ENCODE peak calls at places on chromosomes 7 and 10, in four cellular contexts. G, P, U and E are unnamed samples.

GRCh38 chr7:25656581-25657026 is 428.3 kb upstream of the NPVF start:
- DNase-seq in G (no peak), P (peak; percentile 90), U (no peak), E (no peak)

GRCh38 chr7:130494480-130494879 is 2.6 kb downstream of the MEST start:
- DNase-seq in G (no peak), P (no peak), U (no peak), E (no peak)

GRCh38 chr10:10209152-10209551 is 808.5 kb upstream of the CELF2 start:
- DNase-seq in G (no peak), P (peak; percentile 72), U (no peak), E (peak; percentile 30)

GRCh38 chr10:110443239-110444008 is 54.3 kb upstream of the DUSP5 start:
- DNase-seq in G (no peak), P (no peak), U (no peak), E (no peak)

GRCh38 chr10:102832987-102833386 is 4.2 kb downstream of the CYP17A1 start:
- DNase-seq in G (no peak), P (no peak), U (no peak), E (no peak)

GRCh38 chr10:26983156-26983555 is 117.1 kb downstream of the ANKRD26 start:
- DNase-seq in G (no peak), P (no peak), U (no peak), E (no peak)

GRCh38 chr10:78634389-78634815 is 434.4 kb upstream of the ZMIZ1 start:
- DNase-seq in G (no peak), P (no peak), U (no peak), E (peak; percentile 30)

GRCh38 chr10:33067917-33068316 is 109.9 kb upstream of the ITGB1 start:
- DNase-seq in G (no peak), P (no peak), U (no peak), E (no peak)

GRCh38 chr7:6090738-6091505 is 59.7 kb downstream of the ANKRD61 start:
- DNase-seq in G (no peak), P (no peak), U (no peak), E (no peak)

GRCh38 chr10:50593523-50593922 is 30.2 kb downstream of the SGMS1 start:
- DNase-seq in G (no peak), P (peak; percentile 13), U (no peak), E (no peak)

GRCh38 chr10:98361131-98361633 is 53.8 kb downstream of the PYROXD2 start:
- DNase-seq in G (peak; percentile 40), P (peak; percentile 90), U (peak; percentile 6), E (peak; percentile 56)

GRCh38 chr7:105794741-105795729 is 81.4 kb downstream of the ATXN7L1 start:
- DNase-seq in G (peak; percentile 28), P (peak; percentile 34), U (no peak), E (peak; percentile 34)

GRCh38 chr7:26653430-26653911 is 210.9 kb downstream of the SKAP2 start:
- DNase-seq in G (peak; percentile 81), P (no peak), U (no peak), E (no peak)

GRCh38 chr10:27153855-27154198 is 357 bp downstream of the YME1L1 start:
- DNase-seq in G (no peak), P (no peak), U (no peak), E (no peak)

GRCh38 chr10:71483135-71483534 is 86.4 kb downstream of the CDH23 start:
- DNase-seq in G (no peak), P (no peak), U (no peak), E (no peak)

GRCh38 chr7:41029072-41029492 is 673.8 kb downstream of the INHBA start:
- DNase-seq in G (no peak), P (no peak), U (no peak), E (no peak)

GRCh38 chr7:138449580-138449979 is 10.5 kb upstream of the TRIM24 start:
- DNase-seq in G (peak; percentile 23), P (no peak), U (no peak), E (no peak)

GRCh38 chr7:50962962-50963374 is 180.3 kb upstream of the GRB10 start:
- DNase-seq in G (peak; percentile 95), P (peak; percentile 20), U (no peak), E (peak; percentile 91)

GRCh38 chr7:70042533-70042932 is 444.3 kb downstream of the AUTS2 start:
- DNase-seq in G (no peak), P (peak; percentile 52), U (no peak), E (no peak)

GRCh38 chr7:107494910-107495309 is 25.1 kb downstream of the GPR22 start:
- DNase-seq in G (no peak), P (no peak), U (no peak), E (no peak)

GRCh38 chr10:70891636-70892035 is 3.3 kb upstream of the PCBD1 start:
- DNase-seq in G (no peak), P (no peak), U (no peak), E (no peak)

GRCh38 chr10:131931981-131932380 is 31.2 kb downstream of the PPP2R2D start:
- DNase-seq in G (no peak), P (no peak), U (no peak), E (no peak)

GRCh38 chr10:72814134-72814790 is 79.3 kb upstream of the OIT3 start:
- DNase-seq in G (no peak), P (peak; percentile 18), U (no peak), E (no peak)

GRCh38 chr10:5895804-5896203 is 5.8 kb downstream of the FBH1 start:
- DNase-seq in G (no peak), P (no peak), U (no peak), E (no peak)

GRCh38 chr10:12349628-12350166 is 350 bp downstream of the CAMK1D start:
- DNase-seq in G (no peak), P (no peak), U (no peak), E (no peak)

GRCh38 chr10:114295393-114295792 is 56.3 kb downstream of the VWA2 start:
- DNase-seq in G (no peak), P (no peak), U (no peak), E (no peak)

GRCh38 chr7:144720139-144720538 is 115.7 kb downstream of the TPK1 start:
- DNase-seq in G (no peak), P (no peak), U (no peak), E (no peak)